ENCODE peak calls at places on chromosomes 4 and X, in eight cellular contexts. Z is PC-9; M is left lung; R is mammary epithelial cell; N is CD8-positive, alpha-beta T cell; A is transverse colon; X is upper lobe of right lung; V is left ventricle myocardium inferior. G is an unnamed sample.

GRCh38 chrX:132956421-132957210 is 1.8 kb downstream of the HS6ST2 start:
- DNase-seq in A (no peak), V (no peak), R (no peak), M (no peak), X (peak; percentile 56), N (no peak), Z (no peak), G (no peak)

GRCh38 chr4:150769235-150769634 is 187.3 kb downstream of the MAB21L2 start:
- DNase-seq in R (peak; percentile 58), N (no peak), A (peak; percentile 18), X (no peak), V (no peak), Z (peak; percentile 5), M (no peak), G (no peak)

GRCh38 chr4:15612136-15612535 is 43.0 kb downstream of the FBXL5 start:
- DNase-seq in M (no peak), R (no peak), N (no peak), Z (no peak), A (no peak), X (no peak), V (no peak), G (no peak)

GRCh38 chr4:22338806-22339205 is 177.1 kb downstream of the ADGRA3 start:
- DNase-seq in N (no peak), V (no peak), A (no peak), X (no peak), R (no peak), M (no peak), Z (no peak), G (no peak)

GRCh38 chr4:15002659-15003440 is 569 bp downstream of the CPEB2 start:
- DNase-seq in X (peak; percentile 92), N (peak; percentile 69), A (peak; percentile 86), M (peak; percentile 95), V (peak; percentile 85), Z (peak; percentile 56), R (peak; percentile 76), G (peak; percentile 76)

GRCh38 chr4:141871086-141871485 is 234.7 kb downstream of the IL15 start:
- DNase-seq in Z (no peak), X (no peak), M (no peak), R (peak; percentile 6), N (no peak), A (no peak), V (no peak), G (no peak)

GRCh38 chr4:79607979-79608378 is 200.0 kb upstream of the GK2 start:
- DNase-seq in A (no peak), N (no peak), Z (no peak), V (no peak), M (no peak), R (no peak), X (no peak), G (no peak)

GRCh38 chr4:105145059-105145912 is 1.4 kb upstream of the TET2 start:
- DNase-seq in M (no peak), N (no peak), R (no peak), A (no peak), X (no peak), Z (no peak), V (no peak), G (no peak)

GRCh38 chrX:21926527-21927278 is 13.8 kb upstream of the SMS start:
- DNase-seq in A (no peak), N (no peak), R (peak; percentile 95), X (no peak), V (no peak), M (no peak), Z (peak; percentile 24), G (no peak)

GRCh38 chr4:145736241-145736831 is 56.4 kb downstream of the C4orf51 start:
- DNase-seq in X (peak; percentile 68), A (peak; percentile 21), M (peak; percentile 73), V (peak; percentile 27), Z (peak; percentile 22), N (no peak), R (no peak), G (peak; percentile 33)

GRCh38 chr4:124710253-124710849 is 2.2 kb downstream of the ANKRD50 start:
- DNase-seq in R (peak; percentile 27), X (no peak), V (no peak), N (no peak), M (no peak), Z (no peak), A (no peak), G (no peak)

GRCh38 chr4:48635310-48635709 is 144.8 kb downstream of the FRYL start:
- DNase-seq in R (peak; percentile 43), Z (peak; percentile 12), X (no peak), M (no peak), A (no peak), N (no peak), V (no peak), G (no peak)

GRCh38 chr4:164716901-164717300 is 37.0 kb upstream of the SMIM31 start:
- DNase-seq in N (no peak), R (no peak), Z (no peak), A (no peak), M (no peak), V (no peak), X (no peak), G (no peak)

GRCh38 chrX:150547511-150548115 is 20.8 kb upstream of the MTM1 start:
- DNase-seq in N (no peak), R (no peak), V (peak; percentile 69), X (peak; percentile 88), Z (peak; percentile 54), A (peak; percentile 68), M (peak; percentile 94), G (peak; percentile 57)

GRCh38 chrX:69226459-69227158 is 61.4 kb upstream of the PJA1 start:
- DNase-seq in V (no peak), R (no peak), N (no peak), A (no peak), X (no peak), Z (no peak), M (no peak), G (no peak)

GRCh38 chrX:136766785-136767103 is 14.0 kb downstream of the ARHGEF6 start:
- DNase-seq in M (no peak), A (no peak), V (no peak), N (no peak), R (no peak), Z (no peak), X (no peak), G (no peak)
- H3K4me3 ChIP-seq in M (peak overlapping the region; percentile 39), A (peak overlapping the region; percentile 49), V (peak overlapping the region; percentile 79), N (peak overlapping the region; percentile 55), R (peak overlapping the region; percentile 50), Z (peak overlapping the region; percentile 73), X (peak overlapping the region; percentile 58), G (peak overlapping the region; percentile 74)

GRCh38 chr4:77036206-77036605 is 39.6 kb downstream of the CCNI start:
- DNase-seq in A (no peak), X (no peak), Z (no peak), M (no peak), R (peak; percentile 79), V (no peak), N (no peak), G (no peak)
- H3K36me3 ChIP-seq in A (no peaks in the 10 kb centered on the region), X (peaks cover 31% of the 10 kb centered on the region), Z (no peaks in the 10 kb centered on the region), M (no peaks in the 10 kb centered on the region), R (peaks cover 31% of the 10 kb centered on the region), V (peaks cover 57% of the 10 kb centered on the region), N (no peaks in the 10 kb centered on the region), G (peaks cover 3% of the 10 kb centered on the region)

GRCh38 chr4:53196872-53197759 is 168.7 kb downstream of the SCFD2 start:
- DNase-seq in A (no peak), M (no peak), Z (no peak), R (peak; percentile 47), X (no peak), V (no peak), N (no peak), G (no peak)
- H3K4me3 ChIP-seq in A (no peak overlapping the region), M (no peak overlapping the region), Z (no peak overlapping the region), R (no peak overlapping the region), X (no peak overlapping the region), V (no peak overlapping the region), N (no peak overlapping the region), G (no peak overlapping the region)

GRCh38 chrX:4588893-4589292 is 875.4 kb upstream of the PRKX start:
- DNase-seq in N (no peak), M (no peak), V (no peak), R (peak; percentile 13), X (no peak), A (no peak), Z (no peak), G (no peak)

DNA sequence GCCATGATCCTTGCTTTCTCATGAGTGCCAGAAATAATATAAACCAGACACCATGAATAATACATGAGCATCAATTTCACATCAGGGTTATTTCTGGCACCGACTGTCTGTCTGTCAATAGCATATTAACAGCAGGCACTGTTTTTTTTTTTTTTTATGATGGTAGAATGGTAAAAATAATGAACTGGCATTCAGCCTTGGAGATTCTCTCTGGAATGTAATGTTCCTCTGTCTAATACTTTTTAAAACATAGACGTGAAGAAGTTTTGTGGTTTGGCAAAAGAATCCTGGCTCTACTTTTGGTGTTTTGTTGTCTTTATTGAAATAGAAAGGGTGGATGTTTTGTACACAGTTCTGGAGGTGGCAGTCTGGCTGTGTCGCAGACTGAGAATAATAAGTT is 874.6 kb upstream of the PRKX start:
- DNase-seq in A (no peak), N (no peak), R (no peak), M (no peak), V (no peak), Z (no peak), X (no peak), G (no peak)
- H3K36me3 ChIP-seq in A (no peaks in the 10 kb centered on the region), N (no peaks in the 10 kb centered on the region), R (no peaks in the 10 kb centered on the region), M (no peaks in the 10 kb centered on the region), V (no peaks in the 10 kb centered on the region), Z (no peaks in the 10 kb centered on the region), X (no peaks in the 10 kb centered on the region), G (no peaks in the 10 kb centered on the region)

G was measured in heart right ventricle.